ENCODE peak calls at places on chromosome 1, in seven cellular contexts. K, X, B, P, S, H and W are unnamed samples.

GRCh38 chr1:196059210-196059609 is 549.0 kb downstream of the KCNT2 start:
- DNase-seq in X (no peak), B (no peak), H (no peak), S (no peak), K (no peak), P (no peak), W (no peak)

GRCh38 chr1:71566413-71566812 is 485.6 kb upstream of the ZRANB2 start:
- DNase-seq in X (no peak), P (no peak), S (no peak), K (no peak), H (no peak), B (no peak), W (no peak)

GRCh38 chr1:58823481-58824010 is 39.7 kb upstream of the JUN start:
- DNase-seq in K (no peak), B (no peak), S (no peak), X (peak; percentile 34), H (no peak), P (no peak), W (no peak)

GRCh38 chr1:203172184-203173115 is 3.2 kb downstream of the MYBPH start:
- DNase-seq in B (peak; percentile 84), X (no peak), S (peak; percentile 83), H (peak; percentile 67), K (peak; percentile 95), P (peak; percentile 53), W (peak; percentile 79)

GRCh38 chr1:53075761-53076163 is 13.7 kb downstream of the PODN start:
- DNase-seq in P (peak; percentile 74), H (no peak), X (no peak), K (no peak), B (no peak), S (peak; percentile 60), W (peak; percentile 56)

GRCh38 chr1:48462716-48463285 is 9.2 kb downstream of the SPATA6 start:
- DNase-seq in B (no peak), P (no peak), H (no peak), S (no peak), K (no peak), X (no peak), W (no peak)

GRCh38 chr1:97192872-97193572 is 471.4 kb downstream of the PTBP2 start:
- DNase-seq in S (no peak), X (no peak), K (no peak), H (no peak), B (no peak), P (peak; percentile 74), W (no peak)

GRCh38 chr1:220579317-220579716 is 51.4 kb downstream of the MARK1 start:
- DNase-seq in H (no peak), X (no peak), K (no peak), S (no peak), P (no peak), B (no peak), W (no peak)

GRCh38 chr1:113325039-113325438 is 65.3 kb upstream of the MAGI3 start:
- DNase-seq in K (no peak), H (no peak), S (no peak), P (peak; percentile 43), X (no peak), B (no peak), W (no peak)

GRCh38 chr1:170707959-170708666 is 44.2 kb downstream of the PRRX1 start:
- DNase-seq in K (no peak), P (no peak), B (no peak), X (peak; percentile 35), H (no peak), S (no peak), W (no peak)

GRCh38 chr1:89518116-89518780 is 6.4 kb upstream of the LRRC8B start:
- DNase-seq in K (no peak), X (no peak), B (no peak), H (no peak), P (no peak), S (no peak), W (no peak)

GRCh38 chr1:19013826-19014548 is 57.5 kb upstream of the IFFO2 start:
- DNase-seq in S (no peak), X (no peak), B (no peak), H (peak; percentile 76), P (peak; percentile 94), K (no peak), W (no peak)

GRCh38 chr1:43171876-43172531 is at the start of the genes CFAP57 and EBNA1BP2:
- DNase-seq in H (peak; percentile 93), S (peak; percentile 92), K (peak; percentile 88), X (peak; percentile 92), P (peak; percentile 96), B (peak; percentile 79), W (peak; percentile 95)

GRCh38 chr1:109667452-109668122 is at the start of gene GSTM2:
- DNase-seq in H (peak; percentile 92), P (peak; percentile 84), K (peak; percentile 97), X (peak; percentile 95), S (peak; percentile 96), B (peak; percentile 97), W (peak; percentile 97)

GRCh38 chr1:41486053-41486891 is 1.8 kb upstream of the EDN2 start:
- DNase-seq in B (no peak), S (no peak), X (no peak), P (no peak), H (no peak), K (peak; percentile 79), W (peak; percentile 81)

GRCh38 chr1:161885013-161885412 is 118.9 kb downstream of the ATF6 start:
- DNase-seq in K (no peak), P (no peak), X (peak; percentile 12), B (no peak), H (no peak), S (no peak), W (no peak)
- H3K4me3 ChIP-seq in K (no peak overlapping the region), P (no peak overlapping the region), X (no peak overlapping the region), B (no peak overlapping the region), H (no peak overlapping the region), S (peak overlapping the region; percentile 2), W (no peak overlapping the region)

GRCh38 chr1:20400341-20401177 is 85.5 kb downstream of the CAMK2N1 start:
- DNase-seq in K (peak; percentile 40), B (no peak), P (no peak), S (no peak), H (no peak), X (no peak), W (no peak)

GRCh38 chr1:20403423-20404145 is 82.4 kb downstream of the CAMK2N1 start:
- DNase-seq in K (no peak), B (no peak), S (no peak), P (no peak), H (no peak), X (no peak), W (no peak)

GRCh38 chr1:20401405-20402010 is 84.5 kb downstream of the CAMK2N1 start:
- DNase-seq in P (no peak), H (no peak), S (no peak), B (no peak), X (no peak), K (no peak), W (no peak)

GRCh38 chr1:20404466-20404865 is 81.5 kb downstream of the CAMK2N1 start:
- DNase-seq in P (no peak), H (no peak), B (no peak), S (no peak), X (no peak), K (peak; percentile 76), W (no peak)

DNA sequence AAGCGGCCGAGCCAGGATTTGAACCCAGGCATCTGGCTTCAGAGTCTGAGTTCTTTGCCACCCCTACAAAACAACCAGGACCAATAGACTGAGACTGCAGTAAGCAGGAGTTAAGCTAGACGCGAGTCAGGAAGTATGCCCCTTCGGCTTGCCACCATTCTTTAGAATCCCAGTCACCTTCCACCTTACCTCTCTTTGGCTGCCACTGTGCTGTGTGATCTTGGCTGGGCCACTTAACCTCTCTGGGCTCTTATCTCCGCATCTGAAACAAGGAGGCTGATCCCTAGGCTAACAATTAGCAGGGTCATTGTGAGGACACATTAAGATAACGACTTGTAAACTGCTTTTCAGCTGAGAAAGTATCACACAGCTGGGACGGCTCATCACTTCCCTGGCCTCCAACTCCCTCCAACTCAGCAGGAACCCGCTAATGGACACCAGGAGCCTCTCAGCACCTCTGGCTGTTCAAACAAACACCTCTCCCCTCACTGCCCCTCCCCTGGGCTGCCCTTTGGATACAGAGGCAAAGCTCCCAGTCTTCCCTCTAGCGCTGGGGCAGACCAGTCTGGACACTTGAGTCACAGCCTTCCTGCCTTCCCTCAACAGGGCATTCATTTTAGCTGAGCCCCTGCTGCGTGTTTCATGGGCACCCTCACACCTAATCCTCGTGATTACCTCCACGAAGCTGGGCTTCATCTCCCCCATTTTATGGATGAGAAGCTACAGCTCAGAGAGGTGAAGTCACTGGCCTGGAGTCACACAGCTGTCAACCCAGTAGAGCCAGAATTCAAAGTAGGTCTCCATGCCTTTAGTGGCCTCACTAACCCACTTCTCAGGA is 83.2 kb downstream of the CAMK2N1 start:
- DNase-seq in P (no peak), B (no peak), X (no peak), S (no peak), K (no peak), H (no peak), W (no peak)
- H3K4me3 ChIP-seq in P (no peak overlapping the region), B (no peak overlapping the region), X (no peak overlapping the region), S (no peak overlapping the region), K (no peak overlapping the region), H (no peak overlapping the region), W (no peak overlapping the region)

GRCh38 chr1:155713054-155713453 is 24.2 kb downstream of the DAP3 start:
- DNase-seq in B (no peak), P (no peak), K (no peak), H (no peak), X (no peak), S (no peak), W (no peak)
- H3K4me3 ChIP-seq in B (no peak overlapping the region), P (no peak overlapping the region), K (no peak overlapping the region), H (no peak overlapping the region), X (no peak overlapping the region), S (no peak overlapping the region), W (no peak overlapping the region)

GRCh38 chr1:68197459-68197858 is 34.9 kb downstream of the WLS start:
- DNase-seq in S (no peak), K (no peak), P (no peak), X (no peak), B (no peak), H (no peak), W (no peak)
- H3K4me3 ChIP-seq in S (no peak overlapping the region), K (no peak overlapping the region), P (no peak overlapping the region), X (no peak overlapping the region), B (no peak overlapping the region), H (no peak overlapping the region), W (no peak overlapping the region)

GRCh38 chr1:44808938-44809917 is 905 bp downstream of the BTBD19 start:
- DNase-seq in H (peak; percentile 76), P (peak; percentile 82), X (peak; percentile 73), B (no peak), K (peak; percentile 31), S (peak; percentile 80), W (peak; percentile 84)
- H3K4me3 ChIP-seq in H (peak overlapping the region; percentile 5), P (no peak overlapping the region), X (peak overlapping the region; percentile 21), B (no peak overlapping the region), K (no peak overlapping the region), S (peak overlapping the region; percentile 45), W (peak overlapping the region; percentile 12)

GRCh38 chr1:81800741-81801031 is at the start of gene ADGRL2:
- DNase-seq in H (peak; percentile 37), X (no peak), P (no peak), S (peak; percentile 73), K (peak; percentile 83), B (no peak), W (peak; percentile 84)
- H3K4me3 ChIP-seq in H (peak within 1 kb of the TSS; percentile 53), X (peak within 1 kb of the TSS; percentile 37), P (peak within 1 kb of the TSS; percentile 48), S (peak within 1 kb of the TSS; percentile 70), K (peak within 1 kb of the TSS; percentile 89), B (peak within 1 kb of the TSS; percentile 82), W (peak within 1 kb of the TSS; percentile 93)